ENCODE peak calls at places on chromosomes 12 and 14, in eight cellular contexts. Y is GM12865, A is pancreas, U is HFFc6, P is fibroblast of pulmonary artery, S is heart left ventricle, W is mucosa of descending colon, Z is nephron progenitor cell. M is an unnamed sample.

GRCh38 chr14:50773632-50774541 is 57.1 kb downstream of the NIN start:
- DNase-seq in Y (no peak), A (no peak), U (no peak), P (peak), S (no peak), W (no peak), Z (peak), M (peak)

GRCh38 chr14:80172380-80173055 is 38.8 kb downstream of the DIO2 start:
- DNase-seq in Y (no peak), A (no peak), U (no peak), P (no peak), S (no peak), W (no peak), Z (no peak), M (no peak)

GRCh38 chr14:32477406-32477805 is 148.3 kb downstream of the AKAP6 start:
- DNase-seq in Y (no peak), A (no peak), U (no peak), P (no peak), S (no peak), W (no peak), Z (no peak), M (no peak)

GRCh38 chr14:62443796-62444195 is 601.5 kb downstream of the KCNH5 start:
- DNase-seq in Y (no peak), A (no peak), U (peak), P (peak), S (no peak), W (no peak), Z (no peak), M (no peak)

GRCh38 chr14:77613207-77613606 is 3.2 kb downstream of the SPTLC2 start:
- DNase-seq in Y (no peak), A (no peak), U (no peak), P (peak), S (no peak), W (no peak), Z (no peak), M (no peak)

GRCh38 chr14:22923746-22924145 is 4.8 kb upstream of the RBM23 start:
- DNase-seq in Y (no peak), A (no peak), U (no peak), P (no peak), S (no peak), W (no peak), Z (no peak), M (no peak)

GRCh38 chr12:57586832-57587429 is 4.1 kb upstream of the PIP4K2C start:
- DNase-seq in Y (no peak), A (no peak), U (no peak), P (no peak), S (no peak), W (no peak), Z (no peak), M (no peak)

GRCh38 chr14:93112891-93113677 is 2.6 kb downstream of the ITPK1 start:
- DNase-seq in Y (peak), A (no peak), U (peak), P (peak), S (peak), W (peak), Z (peak), M (peak)

GRCh38 chr14:94043111-94043755 is 17.1 kb downstream of the OTUB2 start:
- DNase-seq in Y (no peak), A (peak), U (no peak), P (peak), S (no peak), W (peak), Z (no peak), M (no peak)

GRCh38 chr12:8658361-8658760 is 4.3 kb downstream of the MFAP5 start:
- DNase-seq in Y (no peak), A (no peak), U (peak), P (peak), S (no peak), W (no peak), Z (no peak), M (no peak)

GRCh38 chr12:81835783-81836182 is 76.6 kb upstream of the PPFIA2 start:
- DNase-seq in Y (no peak), A (no peak), U (no peak), P (no peak), S (no peak), W (no peak), Z (no peak), M (peak)

GRCh38 chr12:29743801-29744200 is 39.9 kb downstream of the TMTC1 start:
- DNase-seq in Y (no peak), A (no peak), U (no peak), P (peak), S (no peak), W (no peak), Z (no peak), M (no peak)

GRCh38 chr12:69880566-69880965 is 55.5 kb downstream of the MYRFL start:
- DNase-seq in Y (no peak), A (no peak), U (peak), P (peak), S (no peak), W (no peak), Z (no peak), M (no peak)

GRCh38 chr14:33435911-33436310 is 497.2 kb downstream of the NPAS3 start:
- DNase-seq in Y (no peak), A (no peak), U (peak), P (peak), S (no peak), W (no peak), Z (no peak), M (peak)

GRCh38 chr12:53997324-53998173 is 2.4 kb upstream of the HOXC9 start:
- DNase-seq in Y (no peak), A (no peak), U (no peak), P (no peak), S (no peak), W (no peak), Z (peak), M (no peak)

GRCh38 chr12:54000105-54000773 is at the start of gene HOXC9:
- DNase-seq in Y (no peak), A (no peak), U (no peak), P (no peak), S (no peak), W (no peak), Z (peak), M (no peak)

GRCh38 chr12:53998174-53998899 is 1.6 kb upstream of the HOXC9 start:
- DNase-seq in Y (no peak), A (no peak), U (no peak), P (no peak), S (no peak), W (no peak), Z (peak), M (no peak)

GRCh38 chr12:53999596-54000104 is 311 bp upstream of the HOXC9 start:
- DNase-seq in Y (no peak), A (no peak), U (peak), P (peak), S (no peak), W (no peak), Z (peak), M (peak)

GRCh38 chr12:53998900-53999236 is 1.1 kb upstream of the HOXC9 start:
- DNase-seq in Y (no peak), A (no peak), U (no peak), P (no peak), S (no peak), W (no peak), Z (no peak), M (no peak)
- TF ChIP-seq CTCF in Y (no peak), A (no peak), U (no peak), P (no peak), S (no peak), W (no peak), Z (no peak), M (no peak)

GRCh38 chr12:61538951-61539350 is 721.3 kb upstream of the USP15 start:
- DNase-seq in Y (no peak), A (no peak), U (no peak), P (no peak), S (no peak), W (no peak), Z (no peak), M (no peak)
- TF ChIP-seq CTCF in Y (no peak), A (no peak), U (peak), P (no peak), S (no peak), W (no peak), Z (no peak), M (no peak)

DNA sequence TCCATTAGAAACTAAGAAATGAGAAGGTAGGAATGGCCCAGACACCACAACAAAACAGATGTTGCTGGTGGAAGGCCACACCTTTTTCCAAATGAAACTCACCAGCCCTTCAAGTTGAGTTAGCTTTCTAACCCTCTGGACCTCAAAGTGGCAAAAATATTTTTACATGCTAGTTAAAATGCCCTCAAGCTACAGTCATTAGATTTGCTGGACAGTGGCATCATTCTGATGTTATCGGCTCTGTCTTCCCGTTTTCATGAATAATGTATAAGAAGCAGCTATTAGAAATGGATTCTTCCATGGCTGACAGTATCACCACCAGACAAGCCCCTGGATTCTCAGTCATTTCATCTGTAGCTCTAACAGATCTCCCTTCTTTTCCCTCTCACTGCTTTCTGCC is 37.1 kb upstream of the PLXNC1 start:
- DNase-seq in Y (no peak), A (no peak), U (no peak), P (no peak), S (no peak), W (no peak), Z (no peak), M (no peak)
- TF ChIP-seq CTCF in Y (no peak), A (no peak), U (no peak), P (no peak), S (no peak), W (no peak), Z (no peak), M (no peak)

DNA sequence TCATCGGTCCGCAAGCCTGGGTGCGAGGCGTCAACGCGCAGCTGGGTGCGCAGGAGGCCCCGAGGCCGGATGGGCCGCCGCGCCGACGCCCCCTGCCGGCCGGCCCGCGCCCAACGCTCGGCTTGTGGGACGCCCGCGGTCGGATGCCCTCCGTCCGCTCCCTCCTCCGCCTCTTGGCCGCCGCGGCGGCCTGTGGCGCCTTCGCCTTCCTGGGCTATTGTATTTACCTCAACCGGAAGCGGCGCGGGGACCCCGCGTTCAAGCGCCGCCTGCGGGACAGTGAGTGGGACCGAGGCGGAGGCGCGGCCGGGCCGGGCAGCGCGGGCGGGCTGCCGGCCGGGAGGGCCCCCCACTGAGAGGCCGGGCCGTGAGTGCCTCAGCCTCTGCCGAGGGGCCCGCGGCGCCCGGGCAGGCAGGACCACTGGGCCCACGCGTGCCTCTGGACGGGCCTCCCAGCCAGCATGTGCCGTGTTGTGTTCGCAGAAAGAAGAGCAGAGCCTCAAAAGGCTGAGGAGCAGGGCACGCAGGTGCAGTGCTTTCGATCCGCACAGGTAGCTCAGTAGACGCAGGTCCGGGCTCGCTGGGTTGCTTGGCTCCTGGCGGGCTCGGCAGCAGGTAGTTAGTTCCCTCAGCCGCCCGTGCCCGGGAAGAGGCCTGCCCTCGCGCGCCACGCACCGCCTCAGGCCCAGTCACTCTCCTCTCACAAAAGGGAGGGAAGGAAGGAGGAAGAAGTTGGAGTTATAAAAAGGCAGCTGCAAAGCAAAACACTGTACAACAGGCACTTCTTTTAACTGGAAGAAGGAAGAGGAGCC is at the start of gene TOMM20L:
- DNase-seq in Y (peak), A (peak), U (peak), P (peak), S (peak), W (peak), Z (peak), M (peak)
- TF ChIP-seq CTCF in Y (peak), A (peak), U (peak), P (peak), S (peak), W (peak), Z (peak), M (peak)

DNA sequence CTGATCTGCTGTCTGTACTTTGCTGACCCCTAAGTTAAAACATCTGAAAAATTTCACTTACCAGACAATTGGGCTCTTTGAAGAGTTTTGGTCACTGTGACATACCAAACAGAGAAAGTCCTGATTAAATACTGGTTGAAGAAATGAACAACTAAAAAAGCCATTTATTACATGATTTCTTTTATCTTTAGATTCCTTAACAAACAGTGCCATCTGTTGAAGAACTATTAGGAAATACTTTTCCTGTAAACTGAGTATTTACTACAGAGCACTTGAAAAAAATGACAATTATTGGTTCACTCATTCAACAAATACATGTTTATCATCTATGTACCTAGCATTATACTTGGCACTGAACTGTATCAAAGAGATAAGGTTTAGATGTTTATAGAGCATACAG is 6.5 kb upstream of the WASHC4 start:
- DNase-seq in Y (no peak), A (no peak), U (peak), P (peak), S (no peak), W (no peak), Z (no peak), M (no peak)
- TF ChIP-seq CTCF in Y (no peak), A (no peak), U (peak), P (peak), S (no peak), W (no peak), Z (no peak), M (no peak)

GRCh38 chr12:117470804-117471203 is 109.4 kb upstream of the NOS1 start:
- DNase-seq in Y (peak), A (no peak), U (no peak), P (no peak), S (no peak), W (no peak), Z (no peak), M (no peak)
- TF ChIP-seq CTCF in Y (peak), A (peak), U (peak), P (peak), S (no peak), W (no peak), Z (peak), M (peak)

GRCh38 chr12:31222620-31223222 is 103.2 kb downstream of the SINHCAF start:
- DNase-seq in Y (no peak), A (peak), U (no peak), P (no peak), S (no peak), W (no peak), Z (no peak), M (no peak)
- TF ChIP-seq CTCF in Y (no peak), A (no peak), U (no peak), P (no peak), S (no peak), W (no peak), Z (no peak), M (no peak)

GRCh38 chr12:22231078-22231477 is 103.4 kb downstream of the ST8SIA1 start:
- DNase-seq in Y (no peak), A (no peak), U (no peak), P (no peak), S (no peak), W (no peak), Z (no peak), M (no peak)

GRCh38 chr12:22234561-22234960 is 99.9 kb downstream of the ST8SIA1 start:
- DNase-seq in Y (no peak), A (no peak), U (no peak), P (peak), S (no peak), W (no peak), Z (no peak), M (no peak)

GRCh38 chr12:22229652-22230279 is 104.7 kb downstream of the ST8SIA1 start:
- DNase-seq in Y (no peak), A (no peak), U (no peak), P (no peak), S (no peak), W (no peak), Z (no peak), M (no peak)

GRCh38 chr12:22230280-22230794 is 104.2 kb downstream of the ST8SIA1 start:
- DNase-seq in Y (no peak), A (no peak), U (no peak), P (no peak), S (no peak), W (no peak), Z (no peak), M (no peak)

GRCh38 chr12:22231836-22232235 is 102.7 kb downstream of the ST8SIA1 start:
- DNase-seq in Y (no peak), A (no peak), U (no peak), P (peak), S (no peak), W (no peak), Z (no peak), M (no peak)
- TF ChIP-seq CTCF in Y (no peak), A (no peak), U (no peak), P (peak), S (no peak), W (no peak), Z (no peak), M (no peak)

DNA sequence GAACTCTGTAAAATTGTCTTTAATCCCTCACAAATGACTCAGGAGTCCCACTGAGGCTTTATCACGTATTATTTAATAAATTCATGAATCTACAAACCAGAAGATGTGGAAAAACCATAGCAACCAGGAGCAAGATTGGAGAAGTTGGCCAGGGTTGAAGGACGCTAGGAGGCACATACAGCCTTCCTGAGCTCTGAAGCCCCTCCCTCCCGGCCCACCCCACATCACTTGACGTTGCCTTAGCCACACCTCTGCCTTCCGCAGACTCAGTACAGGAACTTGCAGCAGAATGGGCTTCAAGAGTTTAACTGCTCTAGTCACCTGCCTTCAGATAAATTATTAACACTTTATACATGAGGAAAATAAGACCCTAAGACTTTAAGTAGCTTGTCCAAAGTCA is 33.9 kb downstream of the SLC35F4 start:
- DNase-seq in Y (peak), A (no peak), U (no peak), P (no peak), S (no peak), W (no peak), Z (peak), M (no peak)
- TF ChIP-seq CTCF in Y (no peak), A (no peak), U (no peak), P (no peak), S (no peak), W (no peak), Z (no peak), M (no peak)